ENCODE peak calls at places on chromosomes 4 and X, in six cellular contexts. One of them, this sample, is unnamed.

GRCh38 chr4:95761871-95762270 is 78.0 kb upstream of the PDHA2 start:
- DNase-seq in GM12865: no peak
- DNase-seq in stomach: no peak
- DNase-seq in neural crest cell: no peak
- DNase-seq in retinal pigment epithelial cell: no peak
- DNase-seq in choroid plexus epithelial cell: peak
- DNase-seq in this sample: no peak

GRCh38 chr4:52925531-52925968 is 63.4 kb downstream of the RASL11B start:
- DNase-seq in GM12865: no peak
- DNase-seq in stomach: no peak
- DNase-seq in neural crest cell: no peak
- DNase-seq in retinal pigment epithelial cell: no peak
- DNase-seq in choroid plexus epithelial cell: peak
- DNase-seq in this sample: no peak

GRCh38 chr4:88573995-88574394 is 18.3 kb upstream of the HERC3 start:
- DNase-seq in GM12865: no peak
- DNase-seq in stomach: no peak
- DNase-seq in neural crest cell: no peak
- DNase-seq in retinal pigment epithelial cell: no peak
- DNase-seq in choroid plexus epithelial cell: peak
- DNase-seq in this sample: no peak

GRCh38 chr4:166386491-166387367 is 513.7 kb downstream of the TLL1 start:
- DNase-seq in GM12865: peak
- DNase-seq in stomach: no peak
- DNase-seq in neural crest cell: no peak
- DNase-seq in retinal pigment epithelial cell: no peak
- DNase-seq in choroid plexus epithelial cell: no peak
- DNase-seq in this sample: no peak

GRCh38 chr4:151242305-151242704 is 34.7 kb upstream of the PRSS48 start:
- DNase-seq in GM12865: no peak
- DNase-seq in stomach: no peak
- DNase-seq in neural crest cell: no peak
- DNase-seq in retinal pigment epithelial cell: no peak
- DNase-seq in choroid plexus epithelial cell: no peak
- DNase-seq in this sample: no peak

GRCh38 chr4:152697284-152698011 is 17.7 kb upstream of the TMEM154 start:
- DNase-seq in GM12865: peak
- DNase-seq in stomach: no peak
- DNase-seq in neural crest cell: no peak
- DNase-seq in retinal pigment epithelial cell: no peak
- DNase-seq in choroid plexus epithelial cell: no peak
- DNase-seq in this sample: no peak

GRCh38 chrX:124028177-124028576 is 66.7 kb downstream of the STAG2 start:
- DNase-seq in GM12865: no peak
- DNase-seq in stomach: no peak
- DNase-seq in neural crest cell: no peak
- DNase-seq in retinal pigment epithelial cell: no peak
- DNase-seq in choroid plexus epithelial cell: peak
- DNase-seq in this sample: no peak

GRCh38 chr4:185127021-185127925 is 15.8 kb upstream of the SLC25A4 start:
- DNase-seq in GM12865: no peak
- DNase-seq in stomach: no peak
- DNase-seq in neural crest cell: no peak
- DNase-seq in retinal pigment epithelial cell: no peak
- DNase-seq in choroid plexus epithelial cell: peak
- DNase-seq in this sample: peak

GRCh38 chrX:136268051-136269048 is 17.1 kb upstream of the MAP7D3 start:
- DNase-seq in GM12865: peak
- DNase-seq in stomach: no peak
- DNase-seq in neural crest cell: peak
- DNase-seq in retinal pigment epithelial cell: no peak
- DNase-seq in choroid plexus epithelial cell: peak
- DNase-seq in this sample: no peak

GRCh38 chr4:144820706-144821105 is 174.8 kb downstream of the HHIP start:
- DNase-seq in GM12865: no peak
- DNase-seq in stomach: no peak
- DNase-seq in neural crest cell: no peak
- DNase-seq in retinal pigment epithelial cell: no peak
- DNase-seq in choroid plexus epithelial cell: peak
- DNase-seq in this sample: no peak

GRCh38 chr4:134935320-134935719 is 733.7 kb upstream of the PABPC4L start:
- DNase-seq in GM12865: peak
- DNase-seq in stomach: peak
- DNase-seq in neural crest cell: peak
- DNase-seq in retinal pigment epithelial cell: no peak
- DNase-seq in choroid plexus epithelial cell: peak
- DNase-seq in this sample: no peak

GRCh38 chr4:34709564-34709963 is 1534.8 kb downstream of the ARAP2 start:
- DNase-seq in GM12865: no peak
- DNase-seq in stomach: no peak
- DNase-seq in neural crest cell: no peak
- DNase-seq in retinal pigment epithelial cell: no peak
- DNase-seq in choroid plexus epithelial cell: no peak
- DNase-seq in this sample: no peak

GRCh38 chr4:184937745-184938144 is 80.5 kb upstream of the HELT start:
- DNase-seq in GM12865: no peak
- DNase-seq in stomach: no peak
- DNase-seq in neural crest cell: no peak
- DNase-seq in retinal pigment epithelial cell: no peak
- DNase-seq in choroid plexus epithelial cell: peak
- DNase-seq in this sample: no peak

GRCh38 chr4:27463816-27464215 is 603.2 kb downstream of the STIM2 start:
- DNase-seq in GM12865: no peak
- DNase-seq in stomach: no peak
- DNase-seq in neural crest cell: no peak
- DNase-seq in retinal pigment epithelial cell: peak
- DNase-seq in choroid plexus epithelial cell: peak
- DNase-seq in this sample: no peak

GRCh38 chr4:87565746-87566145 is 36.6 kb upstream of the SPARCL1 start:
- DNase-seq in GM12865: no peak
- DNase-seq in stomach: no peak
- DNase-seq in neural crest cell: no peak
- DNase-seq in retinal pigment epithelial cell: no peak
- DNase-seq in choroid plexus epithelial cell: no peak
- DNase-seq in this sample: no peak

GRCh38 chrX:2654436-2655340 is 36.4 kb upstream of the CD99 start:
- DNase-seq in GM12865: no peak
- DNase-seq in stomach: peak
- DNase-seq in neural crest cell: no peak
- DNase-seq in retinal pigment epithelial cell: no peak
- DNase-seq in choroid plexus epithelial cell: no peak
- DNase-seq in this sample: no peak

GRCh38 chr4:109969909-109970308 is 57.2 kb downstream of the EGF start:
- DNase-seq in GM12865: peak
- DNase-seq in stomach: no peak
- DNase-seq in neural crest cell: no peak
- DNase-seq in retinal pigment epithelial cell: no peak
- DNase-seq in choroid plexus epithelial cell: no peak
- DNase-seq in this sample: no peak

GRCh38 chrX:22155126-22155525 is 117.6 kb upstream of the CBLL2 start:
- DNase-seq in GM12865: no peak
- DNase-seq in stomach: no peak
- DNase-seq in neural crest cell: no peak
- DNase-seq in retinal pigment epithelial cell: no peak
- DNase-seq in choroid plexus epithelial cell: no peak
- DNase-seq in this sample: no peak

GRCh38 chr4:147361726-147362125 is 119.2 kb upstream of the EDNRA start:
- DNase-seq in GM12865: no peak
- DNase-seq in stomach: peak
- DNase-seq in neural crest cell: peak
- DNase-seq in retinal pigment epithelial cell: peak
- DNase-seq in choroid plexus epithelial cell: peak
- DNase-seq in this sample: no peak

GRCh38 chr4:64121803-64122202 is 287.4 kb downstream of the TECRL start:
- DNase-seq in GM12865: no peak
- DNase-seq in stomach: no peak
- DNase-seq in neural crest cell: no peak
- DNase-seq in retinal pigment epithelial cell: no peak
- DNase-seq in choroid plexus epithelial cell: no peak
- DNase-seq in this sample: no peak

GRCh38 chrX:11478036-11478435 is 184.8 kb downstream of the AMELX start:
- DNase-seq in GM12865: no peak
- DNase-seq in stomach: no peak
- DNase-seq in neural crest cell: no peak
- DNase-seq in retinal pigment epithelial cell: no peak
- DNase-seq in choroid plexus epithelial cell: no peak
- DNase-seq in this sample: no peak

DNA sequence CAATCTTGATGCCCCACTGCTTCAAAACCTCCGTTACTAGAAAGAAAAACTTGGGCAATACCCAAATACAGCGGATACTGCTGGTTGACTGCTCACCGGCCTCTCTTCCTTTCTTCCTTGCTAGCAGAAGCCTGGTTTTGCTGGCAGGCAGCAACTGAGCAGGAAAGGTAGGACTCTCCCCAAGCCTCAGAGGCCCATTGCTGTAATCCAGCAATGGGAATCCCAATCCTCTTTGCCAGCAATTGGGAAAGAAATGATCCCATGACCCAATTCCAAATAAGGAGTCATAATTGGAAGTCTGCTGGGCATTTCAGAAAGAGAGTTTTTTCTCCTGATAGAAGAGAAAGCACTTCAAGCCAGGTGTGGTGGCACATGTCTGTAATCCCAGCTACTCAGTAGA is 394.5 kb downstream of the BCOR start:
- DNase-seq in GM12865: no peak
- DNase-seq in stomach: no peak
- DNase-seq in neural crest cell: no peak
- DNase-seq in retinal pigment epithelial cell: no peak
- DNase-seq in choroid plexus epithelial cell: no peak
- DNase-seq in this sample: no peak
- TF ChIP-seq CTCF in GM12865: no peak
- TF ChIP-seq CTCF in stomach: no peak
- TF ChIP-seq CTCF in neural crest cell: no peak
- TF ChIP-seq CTCF in retinal pigment epithelial cell: no peak
- TF ChIP-seq CTCF in choroid plexus epithelial cell: no peak
- TF ChIP-seq CTCF in this sample: no peak

GRCh38 chr4:138630666-138631065 is 384.9 kb upstream of the NOCT start:
- DNase-seq in GM12865: no peak
- DNase-seq in stomach: no peak
- DNase-seq in neural crest cell: no peak
- DNase-seq in retinal pigment epithelial cell: no peak
- DNase-seq in choroid plexus epithelial cell: no peak
- DNase-seq in this sample: no peak

GRCh38 chr4:138634915-138635314 is 380.7 kb upstream of the NOCT start:
- DNase-seq in GM12865: no peak
- DNase-seq in stomach: no peak
- DNase-seq in neural crest cell: no peak
- DNase-seq in retinal pigment epithelial cell: no peak
- DNase-seq in choroid plexus epithelial cell: no peak
- DNase-seq in this sample: no peak

GRCh38 chr4:138632856-138633255 is 382.7 kb upstream of the NOCT start:
- DNase-seq in GM12865: no peak
- DNase-seq in stomach: no peak
- DNase-seq in neural crest cell: no peak
- DNase-seq in retinal pigment epithelial cell: no peak
- DNase-seq in choroid plexus epithelial cell: no peak
- DNase-seq in this sample: no peak

GRCh38 chr4:138636791-138637190 is 378.8 kb upstream of the NOCT start:
- DNase-seq in GM12865: no peak
- DNase-seq in stomach: no peak
- DNase-seq in neural crest cell: no peak
- DNase-seq in retinal pigment epithelial cell: no peak
- DNase-seq in choroid plexus epithelial cell: no peak
- DNase-seq in this sample: no peak

DNA sequence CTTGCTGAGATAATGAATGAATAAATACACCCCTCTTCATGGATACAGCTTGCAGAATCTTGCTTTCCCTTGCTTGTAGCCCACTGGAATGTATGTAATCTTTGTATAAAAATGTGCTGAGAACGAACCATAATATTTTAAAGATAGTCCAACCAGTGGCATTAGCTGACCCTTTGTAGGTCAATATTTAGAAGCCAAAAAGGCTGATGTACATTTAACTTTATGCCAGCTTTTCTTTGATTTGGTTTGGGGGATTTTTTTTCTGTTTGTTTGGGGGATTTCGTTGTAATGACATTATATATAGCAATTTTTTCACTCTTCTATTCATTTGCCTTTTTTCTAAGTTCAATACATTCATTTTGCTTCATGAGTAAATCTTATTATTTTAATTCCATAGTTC is 382.1 kb upstream of the NOCT start:
- DNase-seq in GM12865: no peak
- DNase-seq in stomach: no peak
- DNase-seq in neural crest cell: no peak
- DNase-seq in retinal pigment epithelial cell: no peak
- DNase-seq in choroid plexus epithelial cell: no peak
- DNase-seq in this sample: no peak
- TF ChIP-seq CTCF in GM12865: no peak
- TF ChIP-seq CTCF in stomach: no peak
- TF ChIP-seq CTCF in neural crest cell: no peak
- TF ChIP-seq CTCF in retinal pigment epithelial cell: no peak
- TF ChIP-seq CTCF in choroid plexus epithelial cell: no peak
- TF ChIP-seq CTCF in this sample: no peak

GRCh38 chrX:13855689-13856425 is 39.0 kb upstream of the GPM6B start:
- DNase-seq in GM12865: peak
- DNase-seq in stomach: no peak
- DNase-seq in neural crest cell: no peak
- DNase-seq in retinal pigment epithelial cell: no peak
- DNase-seq in choroid plexus epithelial cell: peak
- DNase-seq in this sample: no peak

GRCh38 chrX:13857804-13858203 is 40.9 kb upstream of the GPM6B start:
- DNase-seq in GM12865: no peak
- DNase-seq in stomach: no peak
- DNase-seq in neural crest cell: no peak
- DNase-seq in retinal pigment epithelial cell: no peak
- DNase-seq in choroid plexus epithelial cell: no peak
- DNase-seq in this sample: no peak

DNA sequence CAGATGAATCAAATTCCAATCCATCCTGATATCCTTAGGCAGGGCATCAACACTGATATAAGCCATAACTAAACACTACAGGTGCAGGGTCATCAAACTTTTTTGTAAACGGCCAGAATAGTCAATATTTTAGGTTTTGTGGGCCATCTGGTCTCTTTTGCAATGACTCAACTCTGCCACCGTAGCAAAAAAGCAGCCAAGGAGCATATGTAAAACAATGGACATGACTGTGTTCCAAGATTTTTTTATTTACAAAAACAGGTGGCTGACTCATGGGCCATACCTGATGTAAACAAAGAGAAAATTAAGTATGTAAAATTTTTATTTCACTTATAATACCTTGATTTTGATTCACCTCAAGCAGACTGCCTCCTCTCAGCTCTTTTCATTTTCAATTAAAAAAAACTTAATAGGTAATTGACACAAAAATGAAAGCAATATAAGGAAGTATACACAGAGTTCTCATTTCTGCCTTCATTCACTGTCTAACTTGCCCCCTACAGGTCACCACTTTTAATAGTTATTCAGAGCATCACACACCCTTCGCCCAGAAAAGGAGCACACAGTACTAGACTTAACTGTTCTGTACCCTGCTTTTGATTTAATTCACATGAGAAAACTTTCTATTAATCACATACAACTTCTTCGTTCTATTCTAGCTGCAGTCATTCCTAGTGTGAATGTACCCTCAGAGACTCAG is 35.3 kb upstream of the GPM6B start:
- DNase-seq in GM12865: peak
- DNase-seq in stomach: no peak
- DNase-seq in neural crest cell: no peak
- DNase-seq in retinal pigment epithelial cell: no peak
- DNase-seq in choroid plexus epithelial cell: no peak
- DNase-seq in this sample: no peak
- TF ChIP-seq CTCF in GM12865: peak
- TF ChIP-seq CTCF in stomach: no peak
- TF ChIP-seq CTCF in neural crest cell: peak
- TF ChIP-seq CTCF in retinal pigment epithelial cell: no peak
- TF ChIP-seq CTCF in choroid plexus epithelial cell: no peak
- TF ChIP-seq CTCF in this sample: no peak

GRCh38 chr4:123144626-123145025 is 222.2 kb upstream of the NUDT6 start:
- DNase-seq in GM12865: no peak
- DNase-seq in stomach: no peak
- DNase-seq in neural crest cell: no peak
- DNase-seq in retinal pigment epithelial cell: no peak
- DNase-seq in choroid plexus epithelial cell: peak
- DNase-seq in this sample: no peak
- TF ChIP-seq CTCF in GM12865: no peak
- TF ChIP-seq CTCF in stomach: no peak
- TF ChIP-seq CTCF in neural crest cell: no peak
- TF ChIP-seq CTCF in retinal pigment epithelial cell: no peak
- TF ChIP-seq CTCF in choroid plexus epithelial cell: no peak
- TF ChIP-seq CTCF in this sample: no peak